ENCODE peak calls at places on chromosomes 12 and 14, in four cellular contexts. C is NCI-H460, E is tibial nerve, V is foreskin fibroblast. W is an unnamed sample.

GRCh38 chr12:68609955-68610434 is 704 bp upstream of the RAP1B start:
- DNase-seq in V (no peak), E (peak), C (no peak), W (no peak)

GRCh38 chr14:95496690-95497241 is 19.7 kb downstream of the SYNE3 start:
- DNase-seq in V (peak), E (no peak), C (no peak), W (no peak)

GRCh38 chr14:74475678-74476077 is 17.4 kb downstream of the NPC2 start:
- DNase-seq in C (no peak), E (no peak), V (peak), W (no peak)

GRCh38 chr12:68405292-68405900 is 73.2 kb upstream of the MDM1 start:
- DNase-seq in E (peak), C (no peak), V (peak), W (no peak)

GRCh38 chr14:72559227-72559626 is 334.7 kb downstream of the DPF3 start:
- DNase-seq in E (no peak), V (peak), C (no peak), W (no peak)

GRCh38 chr12:10190558-10191388 is 11.9 kb downstream of the TMEM52B start:
- DNase-seq in E (peak), C (peak), V (peak), W (peak)

GRCh38 chr12:2960996-2961616 is 1.9 kb downstream of the TEAD4 start:
- DNase-seq in E (no peak), V (no peak), C (no peak), W (no peak)

GRCh38 chr12:6263931-6264330 is 46.6 kb upstream of the PLEKHG6 start:
- DNase-seq in E (no peak), C (no peak), V (no peak), W (no peak)

GRCh38 chr12:114123108-114123507 is 157.0 kb upstream of the RBM19 start:
- DNase-seq in E (no peak), V (no peak), C (no peak), W (no peak)

GRCh38 chr14:61147898-61148549 is 133.1 kb downstream of the TMEM30B start:
- DNase-seq in C (no peak), E (peak), V (peak), W (peak)

GRCh38 chr14:21264025-21264801 is 5.0 kb downstream of the HNRNPC start:
- DNase-seq in E (no peak), C (no peak), V (peak), W (no peak)

GRCh38 chr14:75430526-75430925 is 2.7 kb downstream of the JDP2 start:
- DNase-seq in V (no peak), E (peak), C (no peak), W (no peak)

GRCh38 chr14:81273961-81274360 is 53.2 kb upstream of the GTF2A1 start:
- DNase-seq in C (no peak), E (no peak), V (no peak), W (no peak)

GRCh38 chr14:75279739-75280447 is 1.3 kb downstream of the FOS start:
- DNase-seq in V (no peak), E (no peak), C (no peak), W (no peak)

GRCh38 chr12:120230326-120230973 is 29.5 kb upstream of the RPLP0 start:
- DNase-seq in E (peak), V (peak), C (peak), W (no peak)

GRCh38 chr12:125434936-125435443 is 369.8 kb downstream of the AACS start:
- DNase-seq in C (no peak), E (no peak), V (no peak), W (no peak)

GRCh38 chr12:104226672-104227071 is 11.1 kb downstream of the TXNRD1 start:
- DNase-seq in V (no peak), C (no peak), E (no peak), W (no peak)

GRCh38 chr12:83808591-83808990 is 1104.0 kb downstream of the SLC6A15 start:
- DNase-seq in C (no peak), E (no peak), V (no peak), W (no peak)

GRCh38 chr12:121893901-121894540 is 5.4 kb downstream of the PSMD9 start:
- DNase-seq in C (peak), V (peak), E (no peak), W (peak)

GRCh38 chr14:22692194-22692593 is 48.0 kb upstream of the OR6J1 start:
- DNase-seq in C (no peak), E (no peak), V (no peak), W (no peak)

GRCh38 chr12:96193725-96194571 is at the start of gene ELK3:
- DNase-seq in C (peak), E (peak), V (peak), W (no peak)

GRCh38 chr14:75697371-75697770 is 36.3 kb downstream of the TTLL5 start:
- DNase-seq in V (no peak), C (no peak), E (no peak), W (peak)

W was measured in pons.